ENCODE peak calls at places on chromosomes 3 and 15, in ten cellular contexts. One of them, this sample, is unnamed.

GRCh38 chr3:15099364-15100098 is 583 bp upstream of the RBSN start:
- DNase-seq in A549: no peak
- DNase-seq in Panc1: no peak
- DNase-seq in brain microvascular endothelial cell: no peak
- DNase-seq in uterus: peak; percentile 17
- DNase-seq in OCI-LY7: peak; percentile 20
- DNase-seq in left ventricle myocardium inferior: no peak
- DNase-seq in PC-9: no peak
- DNase-seq in prostate gland: no peak
- DNase-seq in HL-60: no peak
- DNase-seq in this sample: no peak

GRCh38 chr3:138184994-138185393 is 2.1 kb upstream of the ARMC8 start:
- DNase-seq in A549: no peak
- DNase-seq in Panc1: no peak
- DNase-seq in brain microvascular endothelial cell: no peak
- DNase-seq in uterus: no peak
- DNase-seq in OCI-LY7: no peak
- DNase-seq in left ventricle myocardium inferior: no peak
- DNase-seq in PC-9: peak; percentile 19
- DNase-seq in prostate gland: no peak
- DNase-seq in HL-60: no peak
- DNase-seq in this sample: peak; percentile 13

GRCh38 chr3:143897558-143898305 is 49.5 kb upstream of the SLC9A9 start:
- DNase-seq in A549: no peak
- DNase-seq in Panc1: no peak
- DNase-seq in brain microvascular endothelial cell: peak; percentile 54
- DNase-seq in uterus: no peak
- DNase-seq in OCI-LY7: no peak
- DNase-seq in left ventricle myocardium inferior: no peak
- DNase-seq in PC-9: no peak
- DNase-seq in prostate gland: no peak
- DNase-seq in HL-60: no peak
- DNase-seq in this sample: no peak

GRCh38 chr3:182490601-182491485 is 302.5 kb upstream of the ATP11B start:
- DNase-seq in A549: peak; percentile 5
- DNase-seq in Panc1: peak; percentile 7
- DNase-seq in brain microvascular endothelial cell: no peak
- DNase-seq in uterus: no peak
- DNase-seq in OCI-LY7: peak; percentile 78
- DNase-seq in left ventricle myocardium inferior: no peak
- DNase-seq in PC-9: peak; percentile 12
- DNase-seq in prostate gland: peak; percentile 7
- DNase-seq in HL-60: no peak
- DNase-seq in this sample: peak; percentile 39

GRCh38 chr15:49015896-49016295 is 30.4 kb downstream of the SECISBP2L start:
- DNase-seq in A549: no peak
- DNase-seq in Panc1: no peak
- DNase-seq in brain microvascular endothelial cell: no peak
- DNase-seq in uterus: no peak
- DNase-seq in OCI-LY7: no peak
- DNase-seq in left ventricle myocardium inferior: no peak
- DNase-seq in PC-9: no peak
- DNase-seq in prostate gland: no peak
- DNase-seq in HL-60: no peak
- DNase-seq in this sample: no peak

GRCh38 chr3:168574455-168575158 is 478.9 kb upstream of the GOLIM4 start:
- DNase-seq in A549: no peak
- DNase-seq in Panc1: no peak
- DNase-seq in brain microvascular endothelial cell: no peak
- DNase-seq in uterus: no peak
- DNase-seq in OCI-LY7: no peak
- DNase-seq in left ventricle myocardium inferior: no peak
- DNase-seq in PC-9: no peak
- DNase-seq in prostate gland: no peak
- DNase-seq in HL-60: no peak
- DNase-seq in this sample: no peak

GRCh38 chr3:8845641-8846040 is 76.2 kb upstream of the OXTR start:
- DNase-seq in A549: peak; percentile 68
- DNase-seq in Panc1: peak; percentile 64
- DNase-seq in brain microvascular endothelial cell: peak; percentile 61
- DNase-seq in uterus: no peak
- DNase-seq in OCI-LY7: no peak
- DNase-seq in left ventricle myocardium inferior: no peak
- DNase-seq in PC-9: peak; percentile 20
- DNase-seq in prostate gland: no peak
- DNase-seq in HL-60: no peak
- DNase-seq in this sample: peak; percentile 13

GRCh38 chr3:55511895-55512585 is 24.9 kb upstream of the WNT5A start:
- DNase-seq in A549: no peak
- DNase-seq in Panc1: no peak
- DNase-seq in brain microvascular endothelial cell: no peak
- DNase-seq in uterus: no peak
- DNase-seq in OCI-LY7: no peak
- DNase-seq in left ventricle myocardium inferior: no peak
- DNase-seq in PC-9: no peak
- DNase-seq in prostate gland: no peak
- DNase-seq in HL-60: no peak
- DNase-seq in this sample: no peak

GRCh38 chr3:170868577-170869239 is 1.3 kb downstream of the RPL22L1 start:
- DNase-seq in A549: no peak
- DNase-seq in Panc1: no peak
- DNase-seq in brain microvascular endothelial cell: no peak
- DNase-seq in uterus: no peak
- DNase-seq in OCI-LY7: no peak
- DNase-seq in left ventricle myocardium inferior: no peak
- DNase-seq in PC-9: no peak
- DNase-seq in prostate gland: no peak
- DNase-seq in HL-60: no peak
- DNase-seq in this sample: no peak

GRCh38 chr3:170867552-170867951 is 2.4 kb downstream of the RPL22L1 start:
- DNase-seq in A549: no peak
- DNase-seq in Panc1: no peak
- DNase-seq in brain microvascular endothelial cell: no peak
- DNase-seq in uterus: no peak
- DNase-seq in OCI-LY7: no peak
- DNase-seq in left ventricle myocardium inferior: no peak
- DNase-seq in PC-9: no peak
- DNase-seq in prostate gland: peak; percentile 9
- DNase-seq in HL-60: no peak
- DNase-seq in this sample: no peak

GRCh38 chr3:170869240-170869592 is 779 bp downstream of the RPL22L1 start:
- DNase-seq in A549: no peak
- DNase-seq in Panc1: no peak
- DNase-seq in brain microvascular endothelial cell: no peak
- DNase-seq in uterus: no peak
- DNase-seq in OCI-LY7: no peak
- DNase-seq in left ventricle myocardium inferior: no peak
- DNase-seq in PC-9: no peak
- DNase-seq in prostate gland: no peak
- DNase-seq in HL-60: no peak
- DNase-seq in this sample: no peak

GRCh38 chr3:170867143-170867542 is 2.9 kb downstream of the RPL22L1 start:
- DNase-seq in A549: no peak
- DNase-seq in Panc1: no peak
- DNase-seq in brain microvascular endothelial cell: no peak
- DNase-seq in uterus: no peak
- DNase-seq in OCI-LY7: peak; percentile 82
- DNase-seq in left ventricle myocardium inferior: no peak
- DNase-seq in PC-9: no peak
- DNase-seq in prostate gland: no peak
- DNase-seq in HL-60: peak; percentile 56
- DNase-seq in this sample: no peak

DNA sequence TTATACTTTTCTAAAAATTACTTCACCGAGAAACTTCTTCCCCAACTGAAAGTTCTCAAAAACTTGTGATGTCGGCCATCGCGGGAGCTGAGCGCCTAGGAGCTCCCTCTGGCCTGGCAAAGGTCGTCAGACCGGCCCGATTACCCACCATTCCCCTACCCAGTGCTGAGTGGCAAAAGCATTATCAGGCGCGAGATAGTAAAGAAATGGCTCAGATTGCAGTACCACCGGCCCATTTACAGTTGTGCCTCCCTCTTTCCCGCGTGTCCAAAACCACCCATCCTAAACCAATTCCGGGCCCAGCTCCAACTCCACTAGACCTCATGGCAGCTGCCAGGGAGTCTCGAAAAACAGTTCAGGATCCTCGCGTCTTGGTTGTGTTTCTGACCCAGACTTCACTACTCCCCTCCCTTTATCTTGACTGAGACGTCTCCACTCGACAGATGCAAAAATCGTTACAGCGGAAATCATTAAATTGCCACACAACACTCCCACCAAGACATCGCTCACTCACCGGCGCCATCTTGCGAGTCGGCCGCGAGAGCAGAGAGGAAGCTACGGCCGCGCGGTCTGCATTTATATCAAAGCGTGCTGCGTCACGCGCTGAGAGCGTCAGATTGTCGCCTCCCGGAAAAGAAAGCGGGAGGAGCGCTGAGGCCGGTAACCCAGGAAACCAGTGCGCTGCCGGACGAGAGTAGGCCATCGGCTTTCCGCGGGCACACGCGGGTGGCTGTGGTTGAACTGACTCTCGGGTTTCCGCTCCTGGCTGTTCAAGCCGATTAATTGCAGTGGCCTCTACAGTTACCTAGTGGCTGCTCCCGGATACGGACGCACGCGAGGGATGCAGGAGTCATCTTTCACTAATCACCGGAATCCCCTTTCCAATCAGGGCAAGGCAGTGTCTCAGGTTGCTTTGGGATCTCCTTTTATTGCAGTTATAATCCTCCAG is at the start of gene RPL22L1:
- DNase-seq in A549: peak; percentile 72
- DNase-seq in Panc1: peak; percentile 87
- DNase-seq in brain microvascular endothelial cell: peak; percentile 93
- DNase-seq in uterus: peak; percentile 92
- DNase-seq in OCI-LY7: peak; percentile 97
- DNase-seq in left ventricle myocardium inferior: peak; percentile 93
- DNase-seq in PC-9: peak; percentile 96
- DNase-seq in prostate gland: peak; percentile 95
- DNase-seq in HL-60: peak; percentile 95
- DNase-seq in this sample: peak; percentile 88
- TF ChIP-seq CTCF in A549: no peak
- TF ChIP-seq CTCF in Panc1: no peak
- TF ChIP-seq CTCF in brain microvascular endothelial cell: peak; percentile 3
- TF ChIP-seq CTCF in uterus: peak; percentile 32
- TF ChIP-seq CTCF in OCI-LY7: peak; percentile 31
- TF ChIP-seq CTCF in left ventricle myocardium inferior: no peak
- TF ChIP-seq CTCF in PC-9: no peak
- TF ChIP-seq CTCF in prostate gland: no peak
- TF ChIP-seq CTCF in HL-60: no peak
- TF ChIP-seq CTCF in this sample: no peak

GRCh38 chr3:38168988-38169363 is 3.6 kb downstream of the OXSR1 start:
- DNase-seq in A549: no peak
- DNase-seq in Panc1: no peak
- DNase-seq in brain microvascular endothelial cell: no peak
- DNase-seq in uterus: no peak
- DNase-seq in OCI-LY7: no peak
- DNase-seq in left ventricle myocardium inferior: no peak
- DNase-seq in PC-9: no peak
- DNase-seq in prostate gland: no peak
- DNase-seq in HL-60: no peak
- DNase-seq in this sample: no peak

GRCh38 chr3:38171622-38172021 is 6.3 kb downstream of the OXSR1 start:
- DNase-seq in A549: no peak
- DNase-seq in Panc1: no peak
- DNase-seq in brain microvascular endothelial cell: no peak
- DNase-seq in uterus: no peak
- DNase-seq in OCI-LY7: no peak
- DNase-seq in left ventricle myocardium inferior: no peak
- DNase-seq in PC-9: no peak
- DNase-seq in prostate gland: no peak
- DNase-seq in HL-60: no peak
- DNase-seq in this sample: no peak

GRCh38 chr3:38170722-38171121 is 5.4 kb downstream of the OXSR1 start:
- DNase-seq in A549: no peak
- DNase-seq in Panc1: no peak
- DNase-seq in brain microvascular endothelial cell: no peak
- DNase-seq in uterus: no peak
- DNase-seq in OCI-LY7: no peak
- DNase-seq in left ventricle myocardium inferior: no peak
- DNase-seq in PC-9: no peak
- DNase-seq in prostate gland: no peak
- DNase-seq in HL-60: no peak
- DNase-seq in this sample: no peak

GRCh38 chr3:38177175-38177574 is 11.8 kb downstream of the OXSR1 start:
- DNase-seq in A549: no peak
- DNase-seq in Panc1: no peak
- DNase-seq in brain microvascular endothelial cell: no peak
- DNase-seq in uterus: no peak
- DNase-seq in OCI-LY7: no peak
- DNase-seq in left ventricle myocardium inferior: no peak
- DNase-seq in PC-9: no peak
- DNase-seq in prostate gland: no peak
- DNase-seq in HL-60: no peak
- DNase-seq in this sample: no peak

GRCh38 chr3:38173834-38174418 is 8.6 kb downstream of the OXSR1 start:
- DNase-seq in A549: no peak
- DNase-seq in Panc1: no peak
- DNase-seq in brain microvascular endothelial cell: no peak
- DNase-seq in uterus: no peak
- DNase-seq in OCI-LY7: no peak
- DNase-seq in left ventricle myocardium inferior: no peak
- DNase-seq in PC-9: no peak
- DNase-seq in prostate gland: no peak
- DNase-seq in HL-60: no peak
- DNase-seq in this sample: no peak
- H3K27ac ChIP-seq in A549: no peak overlapping the region
- H3K27ac ChIP-seq in Panc1: no peak overlapping the region
- H3K27ac ChIP-seq in brain microvascular endothelial cell: peak overlapping the region; percentile 11
- H3K27ac ChIP-seq in uterus: no peak overlapping the region
- H3K27ac ChIP-seq in OCI-LY7: no peak overlapping the region
- H3K27ac ChIP-seq in left ventricle myocardium inferior: no peak overlapping the region
- H3K27ac ChIP-seq in PC-9: no peak overlapping the region
- H3K27ac ChIP-seq in prostate gland: no peak overlapping the region
- H3K27ac ChIP-seq in HL-60: no peak overlapping the region
- H3K27ac ChIP-seq in this sample: peak overlapping the region; percentile 72

GRCh38 chr15:99387769-99388168 is 136.5 kb downstream of the LRRC28 start:
- DNase-seq in A549: no peak
- DNase-seq in Panc1: no peak
- DNase-seq in brain microvascular endothelial cell: no peak
- DNase-seq in uterus: no peak
- DNase-seq in OCI-LY7: no peak
- DNase-seq in left ventricle myocardium inferior: no peak
- DNase-seq in PC-9: no peak
- DNase-seq in prostate gland: no peak
- DNase-seq in HL-60: no peak
- DNase-seq in this sample: no peak

GRCh38 chr15:99385865-99386264 is 134.6 kb downstream of the LRRC28 start:
- DNase-seq in A549: no peak
- DNase-seq in Panc1: no peak
- DNase-seq in brain microvascular endothelial cell: peak; percentile 22
- DNase-seq in uterus: peak; percentile 71
- DNase-seq in OCI-LY7: no peak
- DNase-seq in left ventricle myocardium inferior: peak; percentile 76
- DNase-seq in PC-9: peak; percentile 35
- DNase-seq in prostate gland: peak; percentile 23
- DNase-seq in HL-60: no peak
- DNase-seq in this sample: no peak

GRCh38 chr15:99386429-99386828 is 135.1 kb downstream of the LRRC28 start:
- DNase-seq in A549: no peak
- DNase-seq in Panc1: no peak
- DNase-seq in brain microvascular endothelial cell: no peak
- DNase-seq in uterus: no peak
- DNase-seq in OCI-LY7: no peak
- DNase-seq in left ventricle myocardium inferior: no peak
- DNase-seq in PC-9: no peak
- DNase-seq in prostate gland: no peak
- DNase-seq in HL-60: no peak
- DNase-seq in this sample: no peak

GRCh38 chr15:99390667-99391066 is 139.4 kb downstream of the LRRC28 start:
- DNase-seq in A549: no peak
- DNase-seq in Panc1: no peak
- DNase-seq in brain microvascular endothelial cell: no peak
- DNase-seq in uterus: no peak
- DNase-seq in OCI-LY7: no peak
- DNase-seq in left ventricle myocardium inferior: no peak
- DNase-seq in PC-9: no peak
- DNase-seq in prostate gland: no peak
- DNase-seq in HL-60: no peak
- DNase-seq in this sample: no peak

GRCh38 chr15:99384992-99385669 is 133.8 kb downstream of the LRRC28 start:
- DNase-seq in A549: no peak
- DNase-seq in Panc1: no peak
- DNase-seq in brain microvascular endothelial cell: no peak
- DNase-seq in uterus: no peak
- DNase-seq in OCI-LY7: no peak
- DNase-seq in left ventricle myocardium inferior: no peak
- DNase-seq in PC-9: peak; percentile 7
- DNase-seq in prostate gland: no peak
- DNase-seq in HL-60: no peak
- DNase-seq in this sample: no peak
- TF ChIP-seq CTCF in A549: no peak
- TF ChIP-seq CTCF in Panc1: no peak
- TF ChIP-seq CTCF in brain microvascular endothelial cell: peak; percentile 48
- TF ChIP-seq CTCF in uterus: no peak
- TF ChIP-seq CTCF in OCI-LY7: peak; percentile 59
- TF ChIP-seq CTCF in left ventricle myocardium inferior: peak; percentile 14
- TF ChIP-seq CTCF in PC-9: no peak
- TF ChIP-seq CTCF in prostate gland: no peak
- TF ChIP-seq CTCF in HL-60: no peak
- TF ChIP-seq CTCF in this sample: no peak

DNA sequence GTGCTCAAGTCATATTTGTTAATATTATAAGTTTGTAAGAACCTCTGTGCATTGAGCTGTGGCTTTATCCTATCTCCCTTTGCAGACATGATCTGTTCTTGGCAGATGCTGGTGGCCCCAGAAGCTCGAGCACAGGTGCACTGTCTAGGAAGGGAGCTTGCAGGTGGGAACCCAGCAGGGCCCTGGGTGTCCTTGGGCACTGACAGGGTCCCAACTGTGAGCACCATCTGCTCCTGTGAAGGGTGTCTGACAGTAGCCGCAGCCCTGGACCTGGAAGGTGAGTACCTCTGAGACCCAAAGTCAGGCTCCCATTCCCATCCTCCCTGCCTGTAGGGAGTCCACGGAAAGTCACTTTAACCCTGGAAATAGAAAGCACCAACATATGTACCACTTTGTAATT is 2.4 kb upstream of the REC114 start:
- DNase-seq in A549: no peak
- DNase-seq in Panc1: no peak
- DNase-seq in brain microvascular endothelial cell: no peak
- DNase-seq in uterus: no peak
- DNase-seq in OCI-LY7: no peak
- DNase-seq in left ventricle myocardium inferior: no peak
- DNase-seq in PC-9: no peak
- DNase-seq in prostate gland: no peak
- DNase-seq in HL-60: no peak
- DNase-seq in this sample: no peak
- H3K27ac ChIP-seq in A549: no peak overlapping the region
- H3K27ac ChIP-seq in Panc1: no peak overlapping the region
- H3K27ac ChIP-seq in brain microvascular endothelial cell: no peak overlapping the region
- H3K27ac ChIP-seq in uterus: no peak overlapping the region
- H3K27ac ChIP-seq in OCI-LY7: no peak overlapping the region
- H3K27ac ChIP-seq in left ventricle myocardium inferior: no peak overlapping the region
- H3K27ac ChIP-seq in PC-9: no peak overlapping the region
- H3K27ac ChIP-seq in prostate gland: no peak overlapping the region
- H3K27ac ChIP-seq in HL-60: no peak overlapping the region
- H3K27ac ChIP-seq in this sample: no peak overlapping the region